ENCODE peak calls at places on chromosomes 12 and 14, in four cellular contexts. One of them, this sample, is unnamed.

GRCh38 chr14:75771614-75772013 is 110.6 kb downstream of the TTLL5 start:
- DNase-seq in K562: no peak
- DNase-seq in H1: no peak
- DNase-seq in HepG2: no peak
- DNase-seq in this sample: no peak

GRCh38 chr14:90291699-90292098 is 35.3 kb downstream of the PSMC1 start:
- DNase-seq in K562: no peak
- DNase-seq in H1: no peak
- DNase-seq in HepG2: no peak
- DNase-seq in this sample: no peak

GRCh38 chr12:112172556-112173324 is 47.4 kb downstream of the TRAFD1 start:
- DNase-seq in K562: no peak
- DNase-seq in H1: no peak
- DNase-seq in HepG2: no peak
- DNase-seq in this sample: no peak

GRCh38 chr12:108302471-108303311 is 36.4 kb downstream of the CMKLR1 start:
- DNase-seq in K562: no peak
- DNase-seq in H1: no peak
- DNase-seq in HepG2: peak
- DNase-seq in this sample: peak

GRCh38 chr12:51549637-51550036 is 41.4 kb upstream of the SCN8A start:
- DNase-seq in K562: no peak
- DNase-seq in H1: no peak
- DNase-seq in HepG2: no peak
- DNase-seq in this sample: no peak

GRCh38 chr12:120239776-120240494 is 25.6 kb downstream of the PXN start:
- DNase-seq in K562: no peak
- DNase-seq in H1: no peak
- DNase-seq in HepG2: no peak
- DNase-seq in this sample: no peak

GRCh38 chr12:19435831-19436497 is 3.3 kb upstream of the AEBP2 start:
- DNase-seq in K562: no peak
- DNase-seq in H1: peak
- DNase-seq in HepG2: no peak
- DNase-seq in this sample: no peak

GRCh38 chr12:132872073-132872855 is 15.1 kb downstream of the CHFR start:
- DNase-seq in K562: no peak
- DNase-seq in H1: no peak
- DNase-seq in HepG2: no peak
- DNase-seq in this sample: no peak

GRCh38 chr12:42779186-42779859 is 189.8 kb upstream of the PRICKLE1 start:
- DNase-seq in K562: no peak
- DNase-seq in H1: no peak
- DNase-seq in HepG2: no peak
- DNase-seq in this sample: no peak

GRCh38 chr12:4725057-4725456 is 4.9 kb downstream of the GALNT8 start:
- DNase-seq in K562: no peak
- DNase-seq in H1: no peak
- DNase-seq in HepG2: no peak
- DNase-seq in this sample: no peak

GRCh38 chr14:40684328-40684727 is 922.3 kb upstream of the LRFN5 start:
- DNase-seq in K562: no peak
- DNase-seq in H1: no peak
- DNase-seq in HepG2: no peak
- DNase-seq in this sample: no peak

GRCh38 chr12:15522574-15523187 is 200.4 kb downstream of the PTPRO start:
- DNase-seq in K562: peak
- DNase-seq in H1: no peak
- DNase-seq in HepG2: peak
- DNase-seq in this sample: peak

GRCh38 chr12:113403435-113404415 is at the start of gene SDS:
- DNase-seq in K562: peak
- DNase-seq in H1: no peak
- DNase-seq in HepG2: no peak
- DNase-seq in this sample: peak

GRCh38 chr12:127170271-127171180 is 1096.4 kb upstream of the TMEM132C start:
- DNase-seq in K562: no peak
- DNase-seq in H1: no peak
- DNase-seq in HepG2: no peak
- DNase-seq in this sample: no peak

GRCh38 chr14:28609228-28609828 is 157.3 kb upstream of the FOXG1 start:
- DNase-seq in K562: peak
- DNase-seq in H1: peak
- DNase-seq in HepG2: peak
- DNase-seq in this sample: peak

GRCh38 chr14:69673578-69674305 is 62.3 kb downstream of the SUSD6 start:
- DNase-seq in K562: no peak
- DNase-seq in H1: no peak
- DNase-seq in HepG2: no peak
- DNase-seq in this sample: no peak

GRCh38 chr14:50363734-50364113 is 33.0 kb downstream of the CDKL1 start:
- DNase-seq in K562: no peak
- DNase-seq in H1: no peak
- DNase-seq in HepG2: no peak
- DNase-seq in this sample: no peak

GRCh38 chr12:122937622-122938091 is 28.6 kb downstream of the ABCB9 start:
- DNase-seq in K562: no peak
- DNase-seq in H1: no peak
- DNase-seq in HepG2: no peak
- DNase-seq in this sample: no peak

GRCh38 chr14:77148510-77149231 is 7.1 kb upstream of the ZDHHC22 start:
- DNase-seq in K562: peak
- DNase-seq in H1: no peak
- DNase-seq in HepG2: no peak
- DNase-seq in this sample: no peak

GRCh38 chr14:95468416-95469133 is 47.9 kb downstream of the SYNE3 start:
- DNase-seq in K562: no peak
- DNase-seq in H1: no peak
- DNase-seq in HepG2: peak
- DNase-seq in this sample: no peak

GRCh38 chr14:32403688-32404087 is 74.6 kb downstream of the AKAP6 start:
- DNase-seq in K562: no peak
- DNase-seq in H1: no peak
- DNase-seq in HepG2: no peak
- DNase-seq in this sample: no peak

GRCh38 chr12:24071842-24072241 is 122.4 kb upstream of the SOX5 start:
- DNase-seq in K562: no peak
- DNase-seq in H1: no peak
- DNase-seq in HepG2: no peak
- DNase-seq in this sample: no peak

GRCh38 chr12:30970559-30971202 is 44.1 kb downstream of the TSPAN11 start:
- DNase-seq in K562: no peak
- DNase-seq in H1: no peak
- DNase-seq in HepG2: no peak
- DNase-seq in this sample: peak

GRCh38 chr12:39103552-39104165 is 198.3 kb upstream of the CPNE8 start:
- DNase-seq in K562: peak
- DNase-seq in H1: no peak
- DNase-seq in HepG2: peak
- DNase-seq in this sample: peak

GRCh38 chr14:91143862-91144261 is 30.0 kb downstream of the DGLUCY start:
- DNase-seq in K562: no peak
- DNase-seq in H1: no peak
- DNase-seq in HepG2: no peak
- DNase-seq in this sample: no peak

GRCh38 chr12:49223122-49223521 is 34.2 kb upstream of the TUBA1A start:
- DNase-seq in K562: no peak
- DNase-seq in H1: no peak
- DNase-seq in HepG2: no peak
- DNase-seq in this sample: no peak

GRCh38 chr14:37036669-37037341 is 135.6 kb downstream of the SLC25A21 start:
- DNase-seq in K562: no peak
- DNase-seq in H1: no peak
- DNase-seq in HepG2: peak
- DNase-seq in this sample: no peak

GRCh38 chr12:10220398-10221077 is 7.9 kb downstream of the GABARAPL1 start:
- DNase-seq in K562: no peak
- DNase-seq in H1: no peak
- DNase-seq in HepG2: no peak
- DNase-seq in this sample: no peak

GRCh38 chr12:1527789-1528188 is 66.6 kb downstream of the FBXL14 start:
- DNase-seq in K562: no peak
- DNase-seq in H1: no peak
- DNase-seq in HepG2: no peak
- DNase-seq in this sample: no peak

GRCh38 chr12:113620437-113620976 is 148.8 kb upstream of the LHX5 start:
- DNase-seq in K562: no peak
- DNase-seq in H1: no peak
- DNase-seq in HepG2: no peak
- DNase-seq in this sample: no peak

GRCh38 chr12:84422340-84422739 is 490.3 kb downstream of the SLC6A15 start:
- DNase-seq in K562: no peak
- DNase-seq in H1: no peak
- DNase-seq in HepG2: no peak
- DNase-seq in this sample: no peak

GRCh38 chr12:45658066-45658465 is 71.4 kb upstream of the ARID2 start:
- DNase-seq in K562: no peak
- DNase-seq in H1: no peak
- DNase-seq in HepG2: no peak
- DNase-seq in this sample: no peak

GRCh38 chr12:23204933-23205778 is 580.2 kb downstream of the ETNK1 start:
- DNase-seq in K562: peak
- DNase-seq in H1: no peak
- DNase-seq in HepG2: peak
- DNase-seq in this sample: peak

GRCh38 chr12:52036587-52037171 is 14.6 kb upstream of the NR4A1 start:
- DNase-seq in K562: peak
- DNase-seq in H1: peak
- DNase-seq in HepG2: no peak
- DNase-seq in this sample: peak

GRCh38 chr12:108612788-108613282 is 15.0 kb upstream of the TMEM119 start:
- DNase-seq in K562: no peak
- DNase-seq in H1: no peak
- DNase-seq in HepG2: no peak
- DNase-seq in this sample: no peak

GRCh38 chr12:92080390-92081285 is 65.0 kb downstream of the BTG1 start:
- DNase-seq in K562: no peak
- DNase-seq in H1: no peak
- DNase-seq in HepG2: no peak
- DNase-seq in this sample: no peak

GRCh38 chr12:46369095-46369473 is 3.5 kb downstream of the SLC38A2 start:
- DNase-seq in K562: no peak
- DNase-seq in H1: no peak
- DNase-seq in HepG2: no peak
- DNase-seq in this sample: no peak

GRCh38 chr12:14280921-14281320 is 84.6 kb upstream of the ATF7IP start:
- DNase-seq in K562: no peak
- DNase-seq in H1: no peak
- DNase-seq in HepG2: no peak
- DNase-seq in this sample: no peak

GRCh38 chr14:90426663-90427062 is 29.8 kb downstream of the CALM1 start:
- DNase-seq in K562: peak
- DNase-seq in H1: no peak
- DNase-seq in HepG2: no peak
- DNase-seq in this sample: peak

GRCh38 chr12:121334513-121335343 is 17.5 kb downstream of the ANAPC5 start:
- DNase-seq in K562: peak
- DNase-seq in H1: no peak
- DNase-seq in HepG2: peak
- DNase-seq in this sample: peak

DNA sequence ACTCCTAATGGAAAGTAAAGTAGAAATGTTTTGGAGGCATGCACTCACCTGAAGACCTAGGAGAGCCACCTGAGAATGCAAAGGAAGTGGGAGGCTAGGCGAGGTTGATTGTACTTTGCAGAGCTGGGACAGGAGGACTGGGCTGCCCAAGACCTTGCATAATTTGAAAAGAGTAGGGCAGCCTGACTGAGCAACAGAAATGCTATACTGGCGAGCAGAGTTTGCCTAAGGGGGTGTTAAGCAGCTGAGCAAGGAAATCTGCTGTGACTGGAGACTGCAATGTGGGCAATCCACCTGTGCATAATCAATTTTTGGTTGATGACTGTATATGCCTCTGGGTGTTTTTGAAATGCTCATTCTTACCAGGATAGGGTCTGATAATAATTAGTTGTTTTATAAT is 834.1 kb downstream of the TRHDE start:
- DNase-seq in K562: no peak
- DNase-seq in H1: no peak
- DNase-seq in HepG2: no peak
- DNase-seq in this sample: no peak
- TF ChIP-seq GABPA in K562: no peak
- TF ChIP-seq GABPA in H1: no peak
- TF ChIP-seq GABPA in HepG2: no peak
- TF ChIP-seq GABPA in this sample: no peak

GRCh38 chr12:110679201-110679600 is 9.7 kb downstream of the HVCN1 start:
- DNase-seq in K562: no peak
- DNase-seq in H1: no peak
- DNase-seq in HepG2: no peak
- DNase-seq in this sample: no peak
- TF ChIP-seq GABPA in K562: no peak
- TF ChIP-seq GABPA in H1: no peak
- TF ChIP-seq GABPA in HepG2: no peak
- TF ChIP-seq GABPA in this sample: no peak

GRCh38 chr14:104968153-104968527 is 10.0 kb downstream of the AHNAK2 start:
- DNase-seq in K562: no peak
- DNase-seq in H1: peak
- DNase-seq in HepG2: no peak
- DNase-seq in this sample: peak
- TF ChIP-seq GABPA in K562: no peak
- TF ChIP-seq GABPA in H1: no peak
- TF ChIP-seq GABPA in HepG2: no peak
- TF ChIP-seq GABPA in this sample: no peak

GRCh38 chr12:116123511-116124258 is 153.8 kb downstream of the MED13L start:
- DNase-seq in K562: peak
- DNase-seq in H1: no peak
- DNase-seq in HepG2: no peak
- DNase-seq in this sample: peak
- TF ChIP-seq GABPA in K562: no peak
- TF ChIP-seq GABPA in H1: no peak
- TF ChIP-seq GABPA in HepG2: no peak
- TF ChIP-seq GABPA in this sample: no peak

DNA sequence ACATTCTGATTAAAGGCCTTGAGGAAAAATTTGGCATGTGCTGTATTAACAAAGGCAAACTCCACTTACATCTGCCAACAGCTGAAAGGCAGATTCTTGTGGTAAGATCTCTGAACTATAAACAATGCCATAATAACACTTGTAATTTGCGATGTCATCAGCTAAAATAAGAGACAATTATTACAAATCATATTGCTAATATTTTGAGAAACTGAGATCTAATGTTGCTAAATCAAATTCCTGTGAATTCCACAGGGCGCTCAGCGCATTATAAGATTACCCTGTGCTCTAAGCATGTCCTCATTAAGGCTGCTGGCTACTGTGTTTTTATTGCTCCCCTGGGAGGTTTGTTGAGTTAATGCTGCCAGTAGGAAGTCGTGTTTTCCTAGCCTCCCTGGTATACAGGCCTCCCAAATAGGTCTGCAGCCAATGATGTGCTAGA is 244.8 kb downstream of the DACT1 start:
- DNase-seq in K562: no peak
- DNase-seq in H1: no peak
- DNase-seq in HepG2: no peak
- DNase-seq in this sample: no peak
- TF ChIP-seq GABPA in K562: no peak
- TF ChIP-seq GABPA in H1: no peak
- TF ChIP-seq GABPA in HepG2: no peak
- TF ChIP-seq GABPA in this sample: no peak